ENCODE peak calls at places on chromosomes 13 and 19, in six cellular contexts. S is HCT116, I is K562, Q is HepG2, V is SK-N-SH, X is H1. G is an unnamed sample.

GRCh38 chr13:39599842-39600241 is 3.2 kb downstream of the LHFPL6 start:
- DNase-seq in S (no peak), I (no peak), Q (no peak), V (peak), X (no peak), G (no peak)

GRCh38 chr13:20303636-20304035 is 71.5 kb upstream of the GJB6 start:
- DNase-seq in S (no peak), I (no peak), Q (no peak), V (no peak), X (no peak), G (peak)

GRCh38 chr19:6042776-6043726 is 65.1 kb upstream of the RANBP3 start:
- DNase-seq in S (no peak), I (no peak), Q (no peak), V (no peak), X (no peak), G (no peak)

GRCh38 chr19:50155520-50156109 is 7.5 kb downstream of the IZUMO2 start:
- DNase-seq in S (no peak), I (peak), Q (no peak), V (no peak), X (no peak), G (no peak)

GRCh38 chr13:19596960-19597361 is 35.6 kb upstream of the TPTE2 start:
- DNase-seq in S (peak), I (peak), Q (peak), V (no peak), X (no peak), G (no peak)

GRCh38 chr13:61470801-61471200 is 55.2 kb upstream of the PCDH20 start:
- DNase-seq in S (no peak), I (no peak), Q (no peak), V (no peak), X (no peak), G (no peak)

GRCh38 chr13:73000027-73000674 is 58.7 kb upstream of the KLF5 start:
- DNase-seq in S (peak), I (no peak), Q (no peak), V (no peak), X (no peak), G (no peak)

GRCh38 chr19:2260341-2260751 is 4.1 kb upstream of the JSRP1 start:
- DNase-seq in S (no peak), I (no peak), Q (no peak), V (no peak), X (no peak), G (no peak)

GRCh38 chr13:67410645-67411044 is 180.5 kb upstream of the PCDH9 start:
- DNase-seq in S (no peak), I (no peak), Q (no peak), V (no peak), X (no peak), G (no peak)

GRCh38 chr13:34321986-34322385 is 504.0 kb downstream of the RFC3 start:
- DNase-seq in S (no peak), I (no peak), Q (no peak), V (no peak), X (no peak), G (no peak)

GRCh38 chr19:52198678-52199077 is 8.8 kb downstream of the PPP2R1A start:
- DNase-seq in S (no peak), I (no peak), Q (no peak), V (no peak), X (no peak), G (no peak)

GRCh38 chr13:113584870-113585671 is 518 bp downstream of the TFDP1 start:
- DNase-seq in S (no peak), I (peak), Q (no peak), V (peak), X (no peak), G (peak)

GRCh38 chr13:76012091-76012721 is 376.1 kb downstream of the LMO7 start:
- DNase-seq in S (no peak), I (no peak), Q (no peak), V (no peak), X (no peak), G (no peak)

GRCh38 chr13:20191902-20192469 is 752 bp downstream of the GJB2 start:
- DNase-seq in S (no peak), I (no peak), Q (no peak), V (no peak), X (no peak), G (peak)

GRCh38 chr13:21124853-21125252 is 51.5 kb downstream of the SKA3 start:
- DNase-seq in S (no peak), I (no peak), Q (peak), V (peak), X (no peak), G (peak)

GRCh38 chr19:14310055-14310454 is 71.2 kb upstream of the ADGRE5 start:
- DNase-seq in S (no peak), I (no peak), Q (no peak), V (no peak), X (no peak), G (no peak)

GRCh38 chr19:17078920-17079709 is 3.5 kb downstream of the MYO9B start:
- DNase-seq in S (no peak), I (no peak), Q (no peak), V (no peak), X (no peak), G (no peak)

DNA sequence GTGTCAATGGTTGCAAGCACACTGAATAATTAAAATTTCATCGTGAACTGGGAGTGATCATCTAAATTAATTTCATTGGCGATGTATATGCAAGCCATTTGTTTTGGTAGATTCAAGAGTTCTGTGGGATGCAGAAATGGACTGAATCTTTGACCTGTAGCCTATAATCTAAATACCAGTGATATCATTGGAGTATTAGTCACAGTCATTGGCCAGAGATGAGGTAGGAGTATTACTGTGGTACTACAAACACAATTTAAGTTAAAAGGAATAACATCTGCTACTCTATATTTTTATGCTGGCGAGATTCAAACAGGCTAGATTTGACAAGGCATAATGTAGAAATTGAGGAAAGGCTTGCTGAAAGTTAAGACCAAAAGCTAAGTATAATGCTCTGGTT is 14.0 kb downstream of the FRY start:
- DNase-seq in S (no peak), I (no peak), Q (no peak), V (no peak), X (no peak), G (no peak)
- TF ChIP-seq JUND in S (no peak), I (no peak), Q (no peak), V (no peak), X (no peak), G (no peak)

GRCh38 chr19:18287836-18288772 is 6.7 kb upstream of the JUND start:
- DNase-seq in S (no peak), I (no peak), Q (no peak), V (no peak), X (no peak), G (no peak)
- TF ChIP-seq JUND in S (no peak), I (no peak), Q (no peak), V (no peak), X (no peak), G (no peak)

GRCh38 chr19:39372047-39372802 is 18.7 kb downstream of the PAF1 start:
- DNase-seq in S (no peak), I (no peak), Q (no peak), V (no peak), X (no peak), G (no peak)
- TF ChIP-seq JUND in S (no peak), I (no peak), Q (no peak), V (no peak), X (no peak), G (no peak)

GRCh38 chr19:3692141-3693029 is 7.9 kb downstream of the PIP5K1C start:
- DNase-seq in S (no peak), I (peak), Q (no peak), V (peak), X (no peak), G (no peak)
- TF ChIP-seq JUND in S (no peak), I (no peak), Q (no peak), V (no peak), X (no peak), G (no peak)

GRCh38 chr13:44629465-44630183 is 53.5 kb upstream of the TSC22D1 start:
- DNase-seq in S (no peak), I (no peak), Q (no peak), V (no peak), X (no peak), G (no peak)
- TF ChIP-seq JUND in S (no peak), I (no peak), Q (no peak), V (peak), X (no peak), G (no peak)

GRCh38 chr19:903266-903797 is 9.7 kb downstream of the R3HDM4 start:
- DNase-seq in S (no peak), I (no peak), Q (no peak), V (peak), X (no peak), G (no peak)
- TF ChIP-seq JUND in S (no peak), I (no peak), Q (no peak), V (no peak), X (no peak), G (no peak)

DNA sequence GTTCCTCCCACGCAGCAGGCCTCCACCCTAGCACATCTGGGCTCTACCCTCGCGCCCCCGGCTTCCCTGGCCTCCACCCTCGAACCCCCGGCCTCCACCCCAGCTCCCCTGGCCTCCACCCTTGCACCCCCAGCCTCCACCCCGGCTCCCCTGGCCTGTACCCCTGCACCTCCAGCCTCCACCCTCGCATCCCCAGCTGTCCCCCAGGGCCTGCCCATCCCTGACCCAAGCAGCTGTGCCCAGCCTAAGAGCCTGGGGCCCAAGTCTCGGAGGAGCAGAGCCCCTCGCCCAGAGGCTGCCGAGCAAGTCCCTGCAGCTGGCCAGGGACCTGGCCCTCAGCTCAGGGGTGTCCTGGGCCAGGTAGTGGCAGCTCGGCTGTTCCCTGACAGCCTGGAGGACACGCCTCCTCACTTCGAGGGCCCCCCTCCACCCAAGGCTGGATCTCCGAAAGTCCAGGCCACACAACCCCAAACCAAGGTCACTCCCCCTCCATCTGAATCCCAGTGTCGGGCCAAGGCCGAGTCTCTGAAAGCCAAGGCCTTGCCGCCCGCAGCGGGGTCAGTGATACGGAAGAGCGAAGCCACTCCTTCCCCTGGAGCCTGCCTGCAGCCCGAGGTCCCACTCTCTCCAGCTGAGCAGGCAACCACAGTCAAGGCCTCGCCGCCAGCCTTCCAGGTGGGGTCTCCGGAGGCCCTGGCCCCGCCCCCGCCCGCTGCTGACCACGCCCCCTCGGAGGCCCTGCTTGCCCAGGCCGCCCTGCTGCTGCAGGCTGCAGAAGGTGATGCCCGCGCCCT is 7.9 kb upstream of the ARHGAP33 start:
- DNase-seq in S (no peak), I (peak), Q (peak), V (peak), X (no peak), G (no peak)
- TF ChIP-seq JUND in S (no peak), I (no peak), Q (no peak), V (no peak), X (no peak), G (no peak)

G was measured in T47D.